ENCODE peak calls at places on chromosomes 7 and 10, in six cellular contexts. U is mesenchymal stem cell, A is trophoblast cell, T is H1, K is H9, W is IMR-90. B is an unnamed sample.

GRCh38 chr7:132509667-132510066 is 66.6 kb downstream of the PLXNA4 start:
- DNase-seq in K (no peak), T (no peak), W (no peak), A (no peak), U (no peak), B (no peak)

GRCh38 chr7:5695037-5695708 is 86.3 kb downstream of the RNF216 start:
- DNase-seq in T (no peak), W (peak; percentile 89), A (no peak), K (no peak), U (peak; percentile 97), B (no peak)

GRCh38 chr10:59508296-59508695 is 145.9 kb upstream of the FAM13C start:
- DNase-seq in T (no peak), A (no peak), U (peak; percentile 24), W (peak; percentile 59), K (no peak), B (no peak)

GRCh38 chr10:115998301-115998700 is 274.7 kb downstream of the GFRA1 start:
- DNase-seq in T (no peak), A (peak; percentile 52), U (no peak), K (no peak), W (no peak), B (no peak)

GRCh38 chr7:55258631-55259030 is 106.5 kb upstream of the LANCL2 start:
- DNase-seq in T (no peak), U (no peak), W (no peak), K (no peak), A (no peak), B (no peak)

GRCh38 chr10:132353456-132354355 is 21.7 kb downstream of the LRRC27 start:
- DNase-seq in K (peak; percentile 10), T (no peak), A (no peak), W (no peak), U (no peak), B (no peak)

GRCh38 chr7:116802784-116803183 is 59.6 kb upstream of the CAPZA2 start:
- DNase-seq in W (peak; percentile 80), T (no peak), K (no peak), A (peak; percentile 77), U (peak; percentile 86), B (peak; percentile 66)

GRCh38 chr10:13390604-13391522 is 42.8 kb upstream of the SEPHS1 start:
- DNase-seq in T (no peak), U (no peak), K (peak; percentile 40), W (no peak), A (no peak), B (no peak)

GRCh38 chr10:110723224-110723891 is 79.2 kb downstream of the RBM20 start:
- DNase-seq in U (no peak), A (no peak), K (no peak), T (no peak), W (no peak), B (no peak)

GRCh38 chr10:28327494-28327886 is 24.6 kb upstream of the MPP7 start:
- DNase-seq in U (peak; percentile 36), K (no peak), T (no peak), A (no peak), W (peak; percentile 65), B (no peak)

GRCh38 chr7:1586126-1586826 is 16.4 kb upstream of the PSMG3 start:
- DNase-seq in A (no peak), K (no peak), W (no peak), T (no peak), U (no peak), B (no peak)
- H4K8ac ChIP-seq in A (no peak overlapping the region), K (no peak overlapping the region), W (no peak overlapping the region), T (no peak overlapping the region), U (no peak overlapping the region), B (no peak overlapping the region)

GRCh38 chr10:89643812-89644690 is 991 bp downstream of the PANK1 start:
- DNase-seq in U (peak; percentile 99), W (peak; percentile 96), T (peak; percentile 88), A (peak; percentile 35), K (peak; percentile 95), B (peak; percentile 98)

GRCh38 chr10:89643431-89643811 is 1.6 kb downstream of the PANK1 start:
- DNase-seq in A (no peak), T (no peak), K (no peak), U (no peak), W (no peak), B (no peak)

GRCh38 chr10:89645742-89646172 is 715 bp upstream of the PANK1 start:
- DNase-seq in K (no peak), U (no peak), W (no peak), A (no peak), T (no peak), B (no peak)

GRCh38 chr10:89644691-89644966 is 413 bp downstream of the PANK1 start:
- DNase-seq in U (no peak), T (no peak), W (no peak), A (no peak), K (no peak), B (no peak)

DNA sequence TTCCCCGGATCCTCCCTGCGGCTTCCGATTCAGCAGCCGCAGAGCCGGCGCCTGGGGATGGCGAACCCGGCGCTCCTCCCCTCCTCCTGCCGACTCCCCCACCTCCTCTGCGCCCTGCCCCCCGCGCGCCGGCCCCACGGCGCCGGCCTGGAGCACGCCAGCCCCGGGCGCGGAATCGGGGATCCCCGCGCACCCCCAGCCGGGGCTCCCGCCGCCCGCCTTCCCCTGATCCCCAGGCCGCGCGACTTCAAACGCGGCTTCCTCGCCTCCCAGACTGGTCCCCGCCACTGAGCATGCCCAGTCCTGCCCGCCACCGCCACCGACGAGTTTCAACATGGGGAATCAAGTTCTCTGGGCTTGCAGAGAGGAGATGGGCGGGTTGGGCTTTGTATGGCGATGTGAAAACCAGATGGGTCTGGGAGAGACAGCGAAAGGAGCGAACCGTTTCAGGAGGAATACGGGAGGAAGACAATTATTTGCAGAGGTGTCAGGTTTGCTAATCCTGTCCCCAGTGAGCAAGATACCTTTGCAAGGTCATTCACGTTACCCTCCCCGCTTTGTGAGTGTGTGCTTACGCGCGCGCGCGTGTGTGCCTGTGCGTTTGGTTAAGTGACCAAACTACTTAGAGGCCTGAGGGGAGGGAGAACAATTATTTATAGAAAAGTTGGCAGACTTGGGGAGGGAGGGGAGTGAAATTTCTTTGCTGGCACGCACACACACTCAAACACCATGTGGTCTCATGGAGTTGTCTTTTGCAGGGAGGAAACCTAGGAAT is at the start of gene PANK1:
- DNase-seq in U (peak; percentile 89), W (peak; percentile 74), K (peak; percentile 82), T (no peak), A (peak; percentile 66), B (peak; percentile 90)
- H2BK120ac ChIP-seq in U (peak within 1 kb of the TSS; percentile 86), W (peak within 1 kb of the TSS; percentile 87), K (no peak within 1 kb of the TSS), T (peak within 1 kb of the TSS; percentile 39), A (peak within 1 kb of the TSS; percentile 62), B (peak within 1 kb of the TSS; percentile 5)

GRCh38 chr10:113961261-113961938 is 82.3 kb upstream of the ADRB1 start:
- DNase-seq in K (no peak), W (no peak), T (no peak), U (no peak), A (no peak), B (peak; percentile 28)
- H4K8ac ChIP-seq in K (no peak overlapping the region), W (no peak overlapping the region), T (no peak overlapping the region), U (no peak overlapping the region), A (no peak overlapping the region), B (no peak overlapping the region)

GRCh38 chr10:86953747-86954680 is 3.4 kb downstream of the MMRN2 start:
- DNase-seq in A (no peak), W (peak; percentile 35), U (peak; percentile 92), T (peak; percentile 88), K (peak; percentile 97), B (peak; percentile 99)
- H2BK120ac ChIP-seq in A (peak overlapping the region; percentile 52), W (peak overlapping the region; percentile 54), U (peak overlapping the region; percentile 91), T (peak overlapping the region; percentile 93), K (no peak overlapping the region), B (peak overlapping the region; percentile 40)